ENCODE peak calls at places on chromosome 9, in nine cellular contexts. B is AG09319, Z is cardiac muscle cell, I is RWPE1, A is astrocyte of the spinal cord, W is brain microvascular endothelial cell, S is heart left ventricle, F is AG09309, C is endothelial cell. U is an unnamed sample.

GRCh38 chr9:12815895-12816294 is 41.1 kb downstream of the LURAP1L start:
- DNase-seq in F (no peak), Z (no peak), B (no peak), I (no peak), C (no peak), W (no peak), S (no peak), A (no peak), U (no peak)

GRCh38 chr9:133405508-133406009 is 12.3 kb downstream of the REXO4 start:
- DNase-seq in F (no peak), S (no peak), A (peak; percentile 15), C (no peak), I (no peak), Z (no peak), B (peak; percentile 7), W (no peak), U (no peak)

GRCh38 chr9:115209601-115210306 is 91.8 kb upstream of the TNC start:
- DNase-seq in W (peak; percentile 50), C (no peak), S (no peak), A (peak; percentile 36), F (no peak), I (peak; percentile 77), B (no peak), Z (no peak), U (no peak)

GRCh38 chr9:112011051-112011620 is 114.5 kb downstream of the UGCG start:
- DNase-seq in C (no peak), Z (no peak), B (no peak), A (no peak), W (no peak), I (no peak), S (no peak), F (no peak), U (no peak)

GRCh38 chr9:90016272-90016671 is 411.5 kb downstream of the GADD45G start:
- DNase-seq in S (no peak), W (no peak), F (no peak), A (no peak), Z (no peak), C (no peak), B (no peak), I (no peak), U (no peak)

GRCh38 chr9:131833906-131834305 is 94.0 kb upstream of the RAPGEF1 start:
- DNase-seq in A (no peak), B (no peak), F (no peak), I (no peak), C (no peak), Z (no peak), W (peak; percentile 35), S (no peak), U (no peak)

GRCh38 chr9:98998441-98999151 is 54.9 kb downstream of the COL15A1 start:
- DNase-seq in A (peak; percentile 72), F (no peak), B (peak; percentile 44), I (peak; percentile 83), C (peak; percentile 90), Z (peak; percentile 77), W (peak; percentile 77), S (peak; percentile 86), U (peak; percentile 60)

GRCh38 chr9:20178679-20179078 is 389.8 kb upstream of the SLC24A2 start:
- DNase-seq in I (no peak), F (no peak), A (no peak), W (no peak), C (no peak), Z (no peak), S (no peak), B (no peak), U (no peak)

GRCh38 chr9:12798066-12798770 is 23.4 kb downstream of the LURAP1L start:
- DNase-seq in I (peak; percentile 52), A (no peak), W (no peak), C (no peak), S (no peak), B (no peak), Z (no peak), F (no peak), U (no peak)

GRCh38 chr9:4430492-4431261 is 59.6 kb upstream of the SLC1A1 start:
- DNase-seq in S (no peak), W (peak; percentile 22), F (no peak), C (no peak), B (no peak), A (no peak), Z (no peak), I (no peak), U (no peak)

GRCh38 chr9:132743886-132744544 is 73.8 kb downstream of the GTF3C4 start:
- DNase-seq in Z (peak; percentile 25), I (no peak), B (no peak), S (no peak), F (no peak), A (no peak), W (no peak), C (no peak), U (no peak)

GRCh38 chr9:111603041-111603440 is 3.6 kb upstream of the PTGR1 start:
- DNase-seq in A (no peak), S (no peak), C (no peak), Z (no peak), F (no peak), B (no peak), I (no peak), W (no peak), U (no peak)

GRCh38 chr9:5288591-5288990 is 15.9 kb downstream of the RLN2 start:
- DNase-seq in S (no peak), B (no peak), W (no peak), A (no peak), C (no peak), F (no peak), I (no peak), Z (no peak), U (no peak)

GRCh38 chr9:97491216-97491999 is 10.1 kb upstream of the TMOD1 start:
- DNase-seq in B (no peak), W (no peak), Z (no peak), S (no peak), C (no peak), A (no peak), I (no peak), F (no peak), U (no peak)

GRCh38 chr9:99180662-99181061 is 41.1 kb downstream of the ALG2 start:
- DNase-seq in S (no peak), A (no peak), C (no peak), W (no peak), I (no peak), Z (no peak), F (no peak), B (no peak), U (no peak)

GRCh38 chr9:109745335-109746283 is 34.4 kb upstream of the PALM2AKAP2 start:
- DNase-seq in B (no peak), W (no peak), I (no peak), F (no peak), A (peak; percentile 73), Z (peak; percentile 94), S (peak; percentile 59), C (no peak), U (no peak)

DNA sequence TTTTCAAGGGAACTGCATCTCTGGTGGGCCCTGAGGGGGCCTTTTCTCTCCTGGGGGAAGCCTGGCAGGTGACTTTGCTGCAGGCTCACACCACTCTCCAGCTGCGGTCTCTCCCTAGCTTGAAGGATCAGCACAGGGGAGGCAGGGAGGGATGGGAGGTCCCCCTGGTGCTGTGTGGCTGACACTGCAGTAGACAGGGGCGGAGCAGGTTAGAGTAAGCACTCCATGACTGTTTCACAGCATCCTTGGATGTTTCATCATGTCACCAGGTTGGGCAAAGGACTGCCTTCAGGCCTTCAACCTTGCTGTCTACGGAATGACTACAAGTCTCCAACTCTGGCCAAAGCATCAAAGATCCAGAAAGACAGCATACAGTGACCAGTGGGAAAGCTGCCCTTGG is 470.7 kb downstream of the CDK5RAP2 start:
- DNase-seq in A (no peak), S (no peak), Z (peak; percentile 45), I (peak; percentile 23), W (no peak), F (no peak), C (peak; percentile 47), B (no peak), U (no peak)
- TF ChIP-seq CTCF in A (no peak), S (no peak), Z (no peak), I (no peak), W (peak; percentile 7), F (no peak), C (no peak), B (peak; percentile 15), U (no peak)

DNA sequence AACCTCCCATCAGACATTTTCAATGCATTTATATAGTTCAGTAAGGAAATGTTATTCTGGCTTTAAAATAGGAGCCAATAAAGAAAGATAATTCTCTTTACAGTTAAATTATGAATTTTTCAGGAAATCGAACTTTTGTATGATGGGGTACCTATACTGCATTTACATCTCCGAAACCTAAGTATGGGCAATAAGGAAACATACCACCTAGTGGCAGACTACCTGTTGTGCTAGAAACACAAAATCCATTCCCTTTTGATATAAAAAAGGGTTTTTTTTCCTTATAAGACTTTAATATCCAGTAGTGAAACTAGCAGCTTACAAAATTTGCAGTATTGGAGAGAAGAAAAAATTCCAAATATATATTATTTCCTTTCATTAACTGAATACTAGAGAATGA is 21.3 kb upstream of the VLDLR start:
- DNase-seq in A (no peak), Z (no peak), B (no peak), W (no peak), I (no peak), C (no peak), S (no peak), F (no peak), U (no peak)
- TF ChIP-seq CTCF in A (no peak), Z (peak; percentile 21), B (no peak), W (no peak), I (no peak), C (peak; percentile 16), S (no peak), F (no peak), U (no peak)

GRCh38 chr9:101739311-101739710 is 864 bp upstream of the GRIN3A start:
- DNase-seq in I (no peak), A (no peak), C (no peak), F (no peak), W (no peak), S (no peak), Z (no peak), B (no peak), U (no peak)

GRCh38 chr9:101737705-101738565 is 512 bp downstream of the GRIN3A start:
- DNase-seq in I (peak; percentile 9), W (no peak), Z (peak; percentile 39), S (no peak), A (no peak), C (peak; percentile 60), B (no peak), F (no peak), U (no peak)

GRCh38 chr9:101736723-101737122 is 1.7 kb downstream of the GRIN3A start:
- DNase-seq in I (peak; percentile 36), Z (peak; percentile 84), B (no peak), C (peak; percentile 68), S (no peak), F (no peak), W (peak; percentile 40), A (no peak), U (no peak)

GRCh38 chr9:101737165-101737704 is 1.2 kb downstream of the GRIN3A start:
- DNase-seq in I (no peak), C (no peak), Z (no peak), F (no peak), W (no peak), B (no peak), S (no peak), A (no peak), U (no peak)

GRCh38 chr9:101738566-101739183 is at the start of gene GRIN3A:
- DNase-seq in S (no peak), C (peak; percentile 67), A (no peak), W (no peak), I (peak; percentile 33), F (no peak), B (no peak), Z (peak; percentile 21), U (no peak)
- TF ChIP-seq CTCF in S (no peak), C (no peak), A (no peak), W (no peak), I (peak; percentile 70), F (no peak), B (no peak), Z (no peak), U (no peak)

GRCh38 chr9:123928471-123929176 is 1.3 kb downstream of the DENND1A start:
- DNase-seq in F (no peak), B (peak; percentile 20), Z (no peak), A (peak; percentile 12), S (no peak), I (no peak), W (no peak), C (no peak), U (no peak)
- TF ChIP-seq CTCF in F (no peak), B (no peak), Z (no peak), A (no peak), S (no peak), I (no peak), W (no peak), C (no peak), U (no peak)

U was measured in natural killer cell.